ENCODE peak calls at places on chromosome 17, in nine cellular contexts. D, M, I, C, J, G, R, S and Y are unnamed samples.

GRCh38 chr17:63600569-63601438 is at the start of gene TACO1:
- DNase-seq in D (peak; percentile 48), M (peak; percentile 93), I (peak; percentile 48), C (peak; percentile 85), J (peak; percentile 92), G (peak; percentile 90), R (peak; percentile 83), S (peak; percentile 97), Y (peak; percentile 56)

GRCh38 chr17:50289268-50289667 is 15.0 kb downstream of the TMEM92 start:
- DNase-seq in D (no peak), M (peak; percentile 89), I (no peak), C (no peak), J (no peak), G (peak; percentile 51), R (peak; percentile 77), S (no peak), Y (no peak)

GRCh38 chr17:17781591-17782424 is 55.0 kb downstream of the SREBF1 start:
- DNase-seq in D (no peak), M (no peak), I (peak; percentile 28), C (peak; percentile 85), J (peak; percentile 95), G (peak; percentile 62), R (peak; percentile 52), S (peak; percentile 91), Y (peak; percentile 32)

GRCh38 chr17:82297280-82297803 is 20.1 kb downstream of the CD7 start:
- DNase-seq in D (peak; percentile 50), M (peak; percentile 95), I (peak; percentile 82), C (peak; percentile 67), J (peak; percentile 97), G (peak; percentile 91), R (no peak), S (no peak), Y (no peak)

GRCh38 chr17:40542562-40543411 is 22.5 kb downstream of the CCR7 start:
- DNase-seq in D (no peak), M (peak; percentile 95), I (no peak), C (peak; percentile 75), J (peak; percentile 98), G (peak; percentile 99), R (peak; percentile 99), S (peak; percentile 54), Y (no peak)

GRCh38 chr17:32253117-32253611 is 12.5 kb upstream of the RHBDL3 start:
- DNase-seq in D (no peak), M (peak; percentile 93), I (peak; percentile 19), C (peak; percentile 69), J (peak; percentile 89), G (peak; percentile 82), R (peak; percentile 65), S (peak; percentile 98), Y (peak; percentile 23)

GRCh38 chr17:18963126-18964017 is 11.4 kb downstream of the SLC5A10 start:
- DNase-seq in D (no peak), M (peak; percentile 97), I (no peak), C (no peak), J (no peak), G (no peak), R (peak; percentile 50), S (no peak), Y (no peak)

GRCh38 chr17:42387221-42387657 is 1.0 kb downstream of the STAT3 start:
- DNase-seq in D (no peak), M (peak; percentile 80), I (no peak), C (no peak), J (peak; percentile 58), G (peak; percentile 94), R (peak; percentile 74), S (no peak), Y (peak; percentile 39)

GRCh38 chr17:75371981-75372380 is 33.5 kb downstream of the GRB2 start:
- DNase-seq in D (no peak), M (no peak), I (no peak), C (no peak), J (no peak), G (no peak), R (no peak), S (peak; percentile 36), Y (no peak)

GRCh38 chr17:46072998-46073397 is 73.9 kb downstream of the STH start:
- DNase-seq in D (no peak), M (peak; percentile 39), I (no peak), C (no peak), J (no peak), G (peak; percentile 70), R (peak; percentile 80), S (no peak), Y (no peak)

GRCh38 chr17:67365762-67366192 is 600 bp downstream of the PSMD12 start:
- DNase-seq in D (no peak), M (no peak), I (no peak), C (no peak), J (no peak), G (peak; percentile 69), R (peak; percentile 78), S (no peak), Y (no peak)

GRCh38 chr17:61310611-61311010 is 89.0 kb upstream of the TBX2 start:
- DNase-seq in D (no peak), M (no peak), I (no peak), C (no peak), J (no peak), G (no peak), R (no peak), S (peak; percentile 44), Y (no peak)

GRCh38 chr17:57086069-57086930 is 1.3 kb downstream of the AKAP1 start:
- DNase-seq in D (no peak), M (peak; percentile 84), I (peak; percentile 19), C (peak; percentile 43), J (peak; percentile 75), G (no peak), R (peak; percentile 8), S (peak; percentile 87), Y (peak; percentile 24)

GRCh38 chr17:57084361-57084801 is 665 bp upstream of the AKAP1 start:
- DNase-seq in D (no peak), M (peak; percentile 91), I (no peak), C (no peak), J (no peak), G (no peak), R (peak; percentile 19), S (no peak), Y (no peak)

GRCh38 chr17:57085448-57086068 is 512 bp downstream of the AKAP1 start:
- DNase-seq in D (no peak), M (peak; percentile 91), I (peak; percentile 50), C (peak; percentile 72), J (peak; percentile 84), G (peak; percentile 36), R (peak; percentile 23), S (peak; percentile 91), Y (peak; percentile 66)

GRCh38 chr17:57088298-57088697 is 3.3 kb downstream of the AKAP1 start:
- DNase-seq in D (no peak), M (no peak), I (no peak), C (no peak), J (no peak), G (no peak), R (no peak), S (no peak), Y (no peak)

GRCh38 chr17:57084802-57085447 is at the start of gene AKAP1:
- DNase-seq in D (peak; percentile 72), M (peak; percentile 100), I (peak; percentile 93), C (peak; percentile 97), J (peak; percentile 98), G (peak; percentile 96), R (peak; percentile 90), S (peak; percentile 99), Y (peak; percentile 97)
- H3K4me1 ChIP-seq in D (peaks cover 30% of the 10 kb centered on the region), M (peaks cover 10% of the 10 kb centered on the region), I (peaks cover 17% of the 10 kb centered on the region), C (peaks cover 18% of the 10 kb centered on the region), J (peaks cover 35% of the 10 kb centered on the region), G (peaks cover 19% of the 10 kb centered on the region), R (no peaks in the 10 kb centered on the region), S (no peaks in the 10 kb centered on the region), Y (peaks cover 9% of the 10 kb centered on the region)

GRCh38 chr17:51461578-51462004 is 201.2 kb downstream of the UTP18 start:
- DNase-seq in D (no peak), M (peak; percentile 93), I (peak; percentile 20), C (peak; percentile 31), J (no peak), G (peak; percentile 80), R (peak; percentile 23), S (peak; percentile 97), Y (peak; percentile 14)
- H3K4me3 ChIP-seq in D (no peak overlapping the region), M (no peak overlapping the region), I (no peak overlapping the region), C (no peak overlapping the region), J (no peak overlapping the region), G (no peak overlapping the region), R (no peak overlapping the region), S (no peak overlapping the region), Y (no peak overlapping the region)

GRCh38 chr17:3755335-3756030 is 31.8 kb downstream of the HASPIN start:
- DNase-seq in D (no peak), M (peak; percentile 56), I (no peak), C (no peak), J (no peak), G (no peak), R (no peak), S (no peak), Y (no peak)
- H3K27ac ChIP-seq in D (no peak overlapping the region), M (no peak overlapping the region), I (peak overlapping the region; percentile 59), C (no peak overlapping the region), J (no peak overlapping the region), G (no peak overlapping the region), R (no peak overlapping the region), S (no peak overlapping the region), Y (peak overlapping the region; percentile 80)

GRCh38 chr17:78935419-78936323 is 10.5 kb upstream of the TIMP2 start:
- DNase-seq in D (no peak), M (peak; percentile 98), I (no peak), C (peak; percentile 57), J (peak; percentile 95), G (peak; percentile 98), R (peak; percentile 99), S (no peak), Y (no peak)

GRCh38 chr17:78940241-78940640 is 15.1 kb upstream of the TIMP2 start:
- DNase-seq in D (no peak), M (peak; percentile 34), I (no peak), C (no peak), J (no peak), G (no peak), R (no peak), S (no peak), Y (no peak)

GRCh38 chr17:78934681-78935418 is 9.7 kb upstream of the TIMP2 start:
- DNase-seq in D (no peak), M (no peak), I (no peak), C (no peak), J (peak; percentile 75), G (no peak), R (peak; percentile 51), S (no peak), Y (no peak)

GRCh38 chr17:78939615-78940014 is 14.4 kb upstream of the TIMP2 start:
- DNase-seq in D (no peak), M (peak; percentile 96), I (no peak), C (no peak), J (peak; percentile 64), G (peak; percentile 29), R (peak; percentile 52), S (no peak), Y (no peak)

GRCh38 chr17:78937561-78937960 is 12.4 kb upstream of the TIMP2 start:
- DNase-seq in D (no peak), M (no peak), I (no peak), C (no peak), J (peak; percentile 58), G (no peak), R (no peak), S (no peak), Y (no peak)
- H3K4me1 ChIP-seq in D (peaks cover 3% of the 10 kb centered on the region), M (peaks cover 60% of the 10 kb centered on the region), I (peaks cover 4% of the 10 kb centered on the region), C (peaks cover 16% of the 10 kb centered on the region), J (peaks cover 35% of the 10 kb centered on the region), G (peaks cover 15% of the 10 kb centered on the region), R (peaks cover 39% of the 10 kb centered on the region), S (no peaks in the 10 kb centered on the region), Y (peaks cover 4% of the 10 kb centered on the region)